ENCODE peak calls at places on chromosomes 16 and 17, in four cellular contexts. D is WTC11, I is K562, Z is HepG2. L is an unnamed sample.

GRCh38 chr17:39671651-39672521 is 3.6 kb downstream of the PNMT start:
- DNase-seq in Z (peak), D (peak), I (peak), L (no peak)

GRCh38 chr17:81990836-81991683 is 13.6 kb downstream of the ASPSCR1 start:
- DNase-seq in Z (no peak), I (no peak), D (no peak), L (no peak)

GRCh38 chr17:75827291-75828050 is 16.7 kb downstream of the UNC13D start:
- DNase-seq in Z (peak), I (peak), D (peak), L (peak)

GRCh38 chr17:66829386-66829864 is 5.5 kb upstream of the CACNG5 start:
- DNase-seq in I (peak), D (peak), Z (peak), L (peak)

GRCh38 chr17:38797091-38797490 is 2.3 kb downstream of the PIP4K2B start:
- DNase-seq in D (no peak), Z (no peak), I (no peak), L (no peak)

GRCh38 chr17:4476512-4477070 is 22.1 kb upstream of the SPNS2 start:
- DNase-seq in Z (no peak), I (no peak), D (no peak), L (no peak)

GRCh38 chr17:79033046-79033616 is 9.2 kb downstream of the C1QTNF1 start:
- DNase-seq in I (no peak), D (no peak), Z (no peak), L (no peak)

GRCh38 chr17:29613371-29613837 is 9.3 kb downstream of the CORO6 start:
- DNase-seq in Z (peak), I (no peak), D (peak), L (no peak)

GRCh38 chr16:54066451-54067056 is 220.0 kb downstream of the IRX3 start:
- DNase-seq in I (no peak), D (no peak), Z (peak), L (no peak)

GRCh38 chr17:37478187-37478586 is 11.5 kb upstream of the DUSP14 start:
- DNase-seq in Z (no peak), I (no peak), D (no peak), L (no peak)

GRCh38 chr17:50661795-50662391 is 27.2 kb downstream of the ABCC3 start:
- DNase-seq in D (no peak), Z (peak), I (peak), L (no peak)

GRCh38 chr16:27400751-27401620 is 988 bp upstream of the IL21R start:
- DNase-seq in D (no peak), Z (no peak), I (no peak), L (no peak)

GRCh38 chr17:1491406-1492248 is 859 bp downstream of the MYO1C start:
- DNase-seq in Z (no peak), I (peak), D (peak), L (peak)

GRCh38 chr17:19017401-19017800 is 12.8 kb upstream of the FAM83G start:
- DNase-seq in I (no peak), D (no peak), Z (no peak), L (no peak)

GRCh38 chr17:76529224-76529642 is 8.3 kb downstream of the CYGB start:
- DNase-seq in I (no peak), D (no peak), Z (no peak), L (no peak)

GRCh38 chr16:58020628-58021521 is 4.7 kb upstream of the MMP15 start:
- DNase-seq in I (peak), Z (peak), D (peak), L (peak)

GRCh38 chr17:78252111-78252634 is 20.7 kb downstream of the TMEM235 start:
- DNase-seq in I (no peak), Z (no peak), D (no peak), L (no peak)

GRCh38 chr17:82780981-82781893 is 29.4 kb downstream of the TBCD start:
- DNase-seq in Z (no peak), D (no peak), I (no peak), L (no peak)

GRCh38 chr16:84178892-84179611 is 7.8 kb downstream of the TAF1C start:
- DNase-seq in D (no peak), I (no peak), Z (no peak), L (no peak)

GRCh38 chr17:71472809-71473789 is 647.7 kb upstream of the SOX9 start:
- DNase-seq in D (peak), Z (peak), I (peak), L (peak)

GRCh38 chr17:80852476-80853015 is 139.1 kb upstream of the CHMP6 start:
- DNase-seq in D (no peak), I (no peak), Z (no peak), L (no peak)

GRCh38 chr17:59845595-59846390 is 47.0 kb downstream of the TUBD1 start:
- DNase-seq in I (peak), Z (peak), D (no peak), L (no peak)

GRCh38 chr17:61799812-61800484 is 63.4 kb downstream of the BRIP1 start:
- DNase-seq in Z (no peak), D (no peak), I (no peak), L (no peak)

GRCh38 chr17:77600346-77600745 is 358.2 kb upstream of the TNRC6C start:
- DNase-seq in I (no peak), Z (no peak), D (no peak), L (no peak)

GRCh38 chr17:73566905-73567782 is 77.1 kb downstream of the SDK2 start:
- DNase-seq in Z (no peak), I (no peak), D (no peak), L (no peak)

GRCh38 chr16:58510776-58511628 is 4.3 kb upstream of the SETD6 start:
- DNase-seq in D (no peak), Z (no peak), I (no peak), L (no peak)

GRCh38 chr16:65070831-65071230 is 51.0 kb downstream of the CDH11 start:
- DNase-seq in I (no peak), D (no peak), Z (peak), L (no peak)

GRCh38 chr17:57675988-57676387 is 69.1 kb downstream of the CCDC182 start:
- DNase-seq in I (no peak), Z (no peak), D (no peak), L (no peak)

GRCh38 chr17:73474370-73474988 is 162.7 kb upstream of the CDC42EP4 start:
- DNase-seq in Z (peak), D (no peak), I (peak), L (peak)

GRCh38 chr16:11118479-11118878 is 137.5 kb downstream of the SOCS1 start:
- DNase-seq in Z (no peak), D (no peak), I (no peak), L (no peak)

GRCh38 chr16:67195676-67196075 is 3.3 kb upstream of the ELMO3 start:
- DNase-seq in Z (no peak), I (peak), D (no peak), L (no peak)

GRCh38 chr16:63690267-63690666 is 1431.6 kb downstream of the CDH11 start:
- DNase-seq in I (no peak), D (no peak), Z (no peak), L (no peak)

GRCh38 chr17:7650509-7651096 is at the start of gene ATP1B2:
- DNase-seq in D (peak), Z (peak), I (peak), L (peak)

GRCh38 chr17:7634384-7634783 is 4.4 kb downstream of the SHBG start:
- DNase-seq in D (peak), Z (no peak), I (peak), L (peak)

GRCh38 chr17:28145348-28145747 is 102.9 kb downstream of the NLK start:
- DNase-seq in I (no peak), Z (no peak), D (no peak), L (no peak)

GRCh38 chr17:879546-879945 is 97.4 kb downstream of the MRM3 start:
- DNase-seq in Z (peak), D (peak), I (peak), L (peak)

GRCh38 chr17:73203135-73203787 is 10.4 kb downstream of the COG1 start:
- DNase-seq in Z (peak), D (no peak), I (no peak), L (no peak)

GRCh38 chr16:15835136-15835878 is 21.5 kb downstream of the MYH11 start:
- DNase-seq in Z (no peak), I (no peak), D (no peak), L (no peak)

GRCh38 chr17:17818088-17818526 is 18.7 kb downstream of the SREBF1 start:
- DNase-seq in D (no peak), I (peak), Z (no peak), L (peak)

GRCh38 chr17:17820046-17820445 is 16.7 kb downstream of the SREBF1 start:
- DNase-seq in D (no peak), Z (no peak), I (no peak), L (no peak)

GRCh38 chr17:17820457-17821158 is 16.2 kb downstream of the SREBF1 start:
- DNase-seq in Z (no peak), I (no peak), D (no peak), L (no peak)

GRCh38 chr17:17819111-17819510 is 17.7 kb downstream of the SREBF1 start:
- DNase-seq in Z (no peak), I (no peak), D (no peak), L (no peak)

GRCh38 chr17:17819561-17819995 is 17.2 kb downstream of the SREBF1 start:
- DNase-seq in Z (peak), D (no peak), I (no peak), L (no peak)
- TF ChIP-seq ELF4 in Z (no peak), D (no peak), I (no peak), L (no peak)

GRCh38 chr16:73059779-73060178 is 11.9 kb upstream of the ZFHX3 start:
- DNase-seq in Z (no peak), I (no peak), D (no peak), L (no peak)

GRCh38 chr16:73060216-73060615 is 12.3 kb upstream of the ZFHX3 start:
- DNase-seq in Z (no peak), I (no peak), D (no peak), L (no peak)

GRCh38 chr16:73058221-73058615 is 10.3 kb upstream of the ZFHX3 start:
- DNase-seq in I (peak), Z (no peak), D (no peak), L (no peak)

GRCh38 chr16:73057369-73058210 is 9.7 kb upstream of the ZFHX3 start:
- DNase-seq in D (peak), Z (no peak), I (peak), L (no peak)

DNA sequence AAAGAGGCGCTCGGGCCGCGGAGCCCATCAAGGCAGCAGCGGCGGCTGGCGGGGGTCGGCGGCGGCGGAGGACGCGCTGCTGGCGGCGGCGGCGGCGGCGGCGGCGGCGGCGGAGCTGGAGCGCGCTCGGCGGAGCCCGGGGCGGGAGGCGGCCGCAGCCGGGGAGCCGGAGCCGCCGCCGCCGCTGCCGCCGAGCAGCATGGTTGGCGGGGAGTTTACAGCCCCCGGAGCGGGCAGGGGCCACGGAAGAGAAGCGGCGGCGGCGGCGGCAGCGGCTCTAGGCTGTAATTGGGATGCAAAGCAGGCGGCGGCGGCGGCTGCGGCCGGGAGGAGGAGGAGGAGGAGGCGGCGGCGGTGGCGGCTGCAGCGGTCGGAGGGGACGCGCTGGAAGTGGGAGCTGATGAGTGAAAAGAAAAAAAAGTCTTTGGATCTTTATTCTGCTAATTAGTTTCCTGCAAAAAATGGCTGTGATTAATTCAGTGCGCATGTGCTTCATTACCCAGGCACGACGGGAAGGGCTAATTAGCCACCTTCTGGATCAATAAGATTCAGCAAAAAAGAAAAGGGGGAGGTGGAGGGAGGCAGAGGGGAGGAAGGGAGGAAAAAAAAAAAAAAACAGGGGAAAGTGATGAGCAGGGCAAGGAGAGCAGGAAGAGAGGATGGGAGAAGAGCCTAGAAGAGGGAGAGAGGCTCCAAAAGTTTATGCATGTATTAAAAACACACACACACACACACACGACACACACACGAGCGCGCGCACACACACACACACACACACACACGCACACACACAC is 10.9 kb upstream of the ZFHX3 start:
- DNase-seq in D (peak), Z (no peak), I (peak), L (no peak)
- TF ChIP-seq ELF4 in D (no peak), Z (no peak), I (no peak), L (no peak)

DNA sequence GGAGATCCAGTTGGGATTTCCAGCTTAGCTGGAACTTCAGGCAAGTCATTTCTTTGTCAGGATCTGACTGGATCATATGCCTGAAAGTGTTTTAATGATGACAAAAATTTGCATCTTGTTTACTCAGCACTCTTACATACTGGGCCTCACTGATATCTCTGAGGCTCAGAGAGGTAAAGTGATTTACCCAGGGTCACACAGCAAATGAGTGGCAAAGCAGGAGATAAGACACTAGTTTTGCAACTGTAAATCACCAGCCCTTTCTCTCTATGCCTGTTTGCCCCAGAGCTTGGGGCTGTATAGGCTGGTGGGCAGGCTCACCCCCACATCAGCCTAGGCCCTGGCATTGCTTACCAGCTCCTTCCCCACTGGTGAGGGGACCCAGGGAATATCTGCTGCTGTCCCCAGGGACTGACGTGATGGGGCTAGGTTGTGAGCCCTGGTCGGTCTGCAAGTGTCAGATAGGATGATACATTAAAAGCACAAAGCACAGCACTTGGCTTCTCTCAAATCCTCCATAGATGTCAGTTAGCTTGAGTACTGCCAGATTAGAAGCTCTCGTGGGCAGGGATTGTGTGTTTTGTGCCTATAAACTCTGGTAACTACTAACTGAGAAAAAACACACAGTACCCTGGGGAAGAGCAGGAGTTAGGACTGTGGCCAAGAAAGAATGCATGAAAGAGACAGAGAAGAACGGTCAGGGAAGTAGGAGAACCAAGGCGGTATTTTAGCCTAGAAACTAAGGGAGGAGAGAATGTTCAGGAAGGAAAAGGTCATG is 165.4 kb downstream of the COPRS start:
- DNase-seq in Z (no peak), I (no peak), D (no peak), L (no peak)
- TF ChIP-seq ELF4 in Z (no peak), I (no peak), D (no peak), L (no peak)

GRCh38 chr17:9470171-9470570 is 105.4 kb downstream of the STX8 start:
- DNase-seq in D (no peak), Z (no peak), I (no peak), L (no peak)

GRCh38 chr17:9475259-9475658 is 100.4 kb downstream of the STX8 start:
- DNase-seq in D (no peak), I (no peak), Z (no peak), L (no peak)

GRCh38 chr17:9472094-9472493 is 103.5 kb downstream of the STX8 start:
- DNase-seq in I (no peak), D (no peak), Z (no peak), L (no peak)

GRCh38 chr17:9472541-9472940 is 103.1 kb downstream of the STX8 start:
- DNase-seq in Z (no peak), I (no peak), D (no peak), L (no peak)

DNA sequence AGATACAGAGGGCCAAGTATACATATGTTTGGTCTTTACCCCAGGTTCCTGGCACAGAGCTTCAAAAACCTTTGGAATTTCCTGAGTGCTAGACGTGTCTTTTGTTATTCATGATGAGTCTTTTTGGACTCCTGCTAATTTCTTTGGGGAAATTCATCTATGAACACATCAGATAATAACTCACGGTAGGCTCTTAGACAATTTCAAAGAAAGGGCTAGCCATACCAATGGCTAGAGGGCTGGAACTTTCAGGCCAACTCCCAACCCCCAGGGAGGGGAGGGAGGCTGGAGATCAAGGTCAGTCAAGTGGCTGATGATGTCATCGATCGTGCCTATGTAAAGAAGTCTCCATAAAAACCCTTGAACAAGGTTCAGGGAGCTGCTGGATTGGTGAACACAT is 101.9 kb downstream of the STX8 start:
- DNase-seq in D (no peak), I (no peak), Z (peak), L (no peak)
- TF ChIP-seq ELF4 in D (no peak), I (no peak), Z (no peak), L (no peak)

DNA sequence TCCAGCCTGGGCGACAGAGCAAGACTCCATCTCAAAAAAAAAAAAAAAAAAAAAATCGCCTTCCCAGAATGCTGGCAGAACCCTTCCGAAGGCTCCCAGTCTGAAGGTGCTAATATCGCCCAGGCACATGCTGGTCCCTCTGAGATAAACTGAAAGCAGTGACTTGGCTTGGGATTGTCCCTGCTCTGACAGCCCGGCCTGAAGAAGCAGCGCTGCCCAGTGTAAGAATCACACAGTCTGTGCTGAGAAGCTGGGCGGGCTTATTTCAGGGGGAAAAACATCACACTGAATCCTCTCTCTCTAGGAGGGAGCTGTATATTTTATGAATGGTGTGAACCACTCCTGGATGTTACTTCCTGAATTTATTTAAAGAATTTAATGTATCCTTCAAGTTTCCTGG is 36.4 kb downstream of the GAS7 start:
- DNase-seq in I (no peak), Z (no peak), D (no peak), L (no peak)
- TF ChIP-seq ELF4 in I (no peak), Z (no peak), D (no peak), L (no peak)

DNA sequence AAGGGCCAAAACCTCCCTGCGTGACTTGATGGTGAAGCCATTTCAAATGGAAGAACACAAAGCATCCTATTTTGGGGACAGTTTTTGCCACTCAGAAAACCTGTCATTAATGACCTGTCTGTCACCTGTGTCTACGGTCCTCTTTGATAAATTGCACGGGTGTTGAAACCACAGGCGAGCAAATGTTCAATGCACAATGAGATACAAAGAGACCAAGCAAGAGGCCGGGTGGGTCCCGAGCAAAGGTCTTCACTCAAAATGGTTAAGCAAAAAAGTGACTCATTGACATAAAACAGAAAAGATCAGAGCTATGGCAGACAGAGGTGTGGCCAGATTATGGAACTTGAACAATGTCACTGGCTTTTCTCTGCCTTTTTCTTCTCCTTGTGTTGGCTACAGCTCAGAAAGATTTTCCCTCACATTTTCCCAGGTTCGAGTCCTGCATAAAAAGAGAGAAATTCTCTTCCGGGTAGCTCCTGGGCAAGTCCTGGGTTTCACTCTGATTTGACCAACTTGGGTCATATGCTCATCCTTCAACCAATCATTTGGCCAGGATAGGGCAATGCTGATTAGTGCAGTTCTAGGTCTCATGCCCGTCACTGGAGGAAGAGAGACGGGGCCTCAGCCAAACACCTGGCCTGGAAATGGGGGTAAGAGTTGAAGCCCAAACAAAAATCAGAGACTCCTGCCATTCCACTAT is 92.2 kb downstream of the CMC2 start:
- DNase-seq in I (no peak), Z (peak), D (no peak), L (no peak)
- TF ChIP-seq ELF4 in I (no peak), Z (no peak), D (no peak), L (no peak)

DNA sequence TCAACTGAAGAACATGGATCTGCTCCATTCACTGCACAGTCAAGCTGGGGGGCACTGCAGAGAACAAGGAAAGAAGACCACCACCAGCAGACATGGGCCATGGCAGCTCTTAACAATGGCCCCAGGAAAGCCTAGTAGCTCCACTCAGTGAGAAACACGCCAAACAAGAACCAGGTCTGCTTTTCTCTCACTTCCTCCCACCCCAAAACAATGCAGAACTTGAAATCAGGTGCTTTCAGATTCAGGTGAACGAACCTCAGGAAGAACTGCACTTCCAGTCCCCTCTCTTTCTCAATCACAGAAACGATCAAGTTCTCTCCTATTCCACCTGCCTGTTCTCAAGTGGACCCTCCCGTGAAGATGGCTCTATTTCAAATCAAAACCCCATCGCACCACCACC is 155.6 kb downstream of the GRIN2A start:
- DNase-seq in Z (no peak), I (no peak), D (no peak), L (no peak)
- TF ChIP-seq ELF4 in Z (no peak), I (no peak), D (no peak), L (no peak)

L was measured in HEK293T.